ENCODE peak calls at places on chromosomes 7 and 10, in six cellular contexts. V is sigmoid colon, G is Peyer's patch, H is tibial nerve, B is right lobe of liver, U is IMR-90. I is an unnamed sample.

GRCh38 chr7:140876519-140877248 is 48.0 kb downstream of the BRAF start:
- DNase-seq in G (no peak), V (no peak), H (no peak), B (no peak), U (peak; percentile 82), I (no peak)

GRCh38 chr10:86333813-86334514 is 32.6 kb downstream of the GRID1 start:
- DNase-seq in G (no peak), V (no peak), H (no peak), B (no peak), U (no peak), I (no peak)

GRCh38 chr10:25631471-25631870 is 302.6 kb upstream of the MYO3A start:
- DNase-seq in V (no peak), G (no peak), U (no peak), B (no peak), H (no peak), I (no peak)

GRCh38 chr7:101717986-101718746 is 89.1 kb upstream of the MYL10 start:
- DNase-seq in G (no peak), B (peak; percentile 42), V (no peak), H (no peak), U (peak; percentile 86), I (no peak)

GRCh38 chr7:109126404-109127050 is 556.9 kb downstream of the DNAJB9 start:
- DNase-seq in G (no peak), B (no peak), U (no peak), V (no peak), H (no peak), I (no peak)

GRCh38 chr10:76869931-76870330 is 767.7 kb downstream of the KCNMA1 start:
- DNase-seq in B (no peak), H (peak; percentile 29), U (no peak), V (no peak), G (no peak), I (no peak)

GRCh38 chr7:147775564-147775963 is 815.0 kb upstream of the C7orf33 start:
- DNase-seq in U (no peak), V (no peak), H (no peak), B (no peak), G (no peak), I (no peak)

GRCh38 chr7:141359740-141360413 is 191.3 kb upstream of the AGK start:
- DNase-seq in G (no peak), B (no peak), V (no peak), U (no peak), H (no peak), I (no peak)

GRCh38 chr7:105611856-105612775 is 30.8 kb upstream of the EFCAB10 start:
- DNase-seq in V (peak; percentile 60), G (no peak), B (no peak), U (peak; percentile 27), H (no peak), I (no peak)

GRCh38 chr10:71713135-71714040 is 6.2 kb downstream of the C10orf105 start:
- DNase-seq in U (peak; percentile 80), B (no peak), V (peak; percentile 96), G (peak; percentile 75), H (peak; percentile 86), I (no peak)

GRCh38 chr10:13453896-13454295 is 74.9 kb downstream of the BEND7 start:
- DNase-seq in V (no peak), H (no peak), G (no peak), U (no peak), B (no peak), I (no peak)

GRCh38 chr10:23331567-23332290 is 12.9 kb downstream of the C10orf67 start:
- DNase-seq in G (no peak), H (no peak), U (peak; percentile 89), B (no peak), V (no peak), I (no peak)

GRCh38 chr7:47391726-47392125 is 190.2 kb downstream of the TNS3 start:
- DNase-seq in V (peak; percentile 46), G (peak; percentile 34), B (no peak), U (no peak), H (no peak), I (no peak)

GRCh38 chr7:70733115-70733514 is 398.8 kb upstream of the GALNT17 start:
- DNase-seq in G (no peak), V (no peak), H (no peak), U (peak; percentile 72), B (no peak), I (no peak)

GRCh38 chr7:152931583-152931982 is 172.0 kb downstream of the ACTR3B start:
- DNase-seq in B (no peak), U (no peak), V (no peak), H (no peak), G (no peak), I (no peak)

GRCh38 chr7:94264756-94265155 is 129.9 kb upstream of the COL1A2 start:
- DNase-seq in U (no peak), V (no peak), B (no peak), G (no peak), H (no peak), I (no peak)

GRCh38 chr7:155921804-155922506 is 109.7 kb upstream of the SHH start:
- DNase-seq in G (peak; percentile 67), V (peak; percentile 42), B (no peak), H (no peak), U (no peak), I (no peak)

GRCh38 chr7:23347007-23347681 is 48.0 kb downstream of the MALSU1 start:
- DNase-seq in B (no peak), H (no peak), G (no peak), U (no peak), V (no peak), I (no peak)

GRCh38 chr10:93074137-93074596 is 474 bp downstream of the CYP26A1 start:
- DNase-seq in B (no peak), H (no peak), G (no peak), U (no peak), V (no peak), I (no peak)

GRCh38 chr10:132458595-132459251 is 61.7 kb downstream of the PWWP2B start:
- DNase-seq in G (peak; percentile 88), B (peak; percentile 58), V (no peak), H (no peak), U (no peak), I (no peak)

GRCh38 chr10:69644658-69645295 is 14.7 kb downstream of the FAM241B start:
- DNase-seq in G (peak; percentile 77), H (no peak), B (peak; percentile 59), U (peak; percentile 41), V (peak; percentile 65), I (no peak)

GRCh38 chr7:16094651-16095050 is 326.7 kb downstream of the CRPPA start:
- DNase-seq in G (no peak), H (no peak), U (no peak), B (no peak), V (no peak), I (no peak)

GRCh38 chr7:151376218-151376902 is 33.5 kb downstream of the WDR86 start:
- DNase-seq in B (peak; percentile 14), V (peak; percentile 62), H (no peak), G (peak; percentile 40), U (no peak), I (no peak)

GRCh38 chr10:69668722-69669121 is 38.7 kb downstream of the FAM241B start:
- DNase-seq in H (no peak), V (no peak), U (no peak), G (no peak), B (no peak), I (no peak)

GRCh38 chr7:5550385-5550784 is 126.8 kb upstream of the TNRC18 start:
- DNase-seq in U (no peak), V (no peak), B (no peak), G (no peak), H (no peak), I (no peak)

GRCh38 chr10:126917375-126917774 is 12.1 kb downstream of the DOCK1 start:
- DNase-seq in H (no peak), G (no peak), U (no peak), V (no peak), B (peak; percentile 68), I (no peak)

GRCh38 chr7:129376076-129376777 is 58.0 kb upstream of the STRIP2 start:
- DNase-seq in U (peak; percentile 43), B (no peak), V (no peak), G (peak; percentile 82), H (no peak), I (no peak)

GRCh38 chr10:62183442-62183841 is 85.2 kb downstream of the RTKN2 start:
- DNase-seq in B (no peak), H (no peak), U (no peak), V (no peak), G (no peak), I (no peak)

GRCh38 chr7:140347218-140347617 is 51.1 kb downstream of the SLC37A3 start:
- DNase-seq in H (no peak), U (no peak), V (no peak), G (no peak), B (no peak), I (no peak)

GRCh38 chr10:71575934-71576801 is 143.4 kb downstream of the C10orf105 start:
- DNase-seq in G (no peak), V (no peak), U (no peak), H (no peak), B (peak; percentile 5), I (no peak)

GRCh38 chr7:189719-190118 is 2.7 kb upstream of the FAM20C start:
- DNase-seq in B (no peak), U (no peak), G (no peak), H (no peak), V (no peak), I (no peak)
- H3K9me3 ChIP-seq in B (no peaks in the 10 kb centered on the region), U (no peaks in the 10 kb centered on the region), G (no peaks in the 10 kb centered on the region), H (peaks cover 12% of the 10 kb centered on the region), V (no peaks in the 10 kb centered on the region), I (no peaks in the 10 kb centered on the region)

DNA sequence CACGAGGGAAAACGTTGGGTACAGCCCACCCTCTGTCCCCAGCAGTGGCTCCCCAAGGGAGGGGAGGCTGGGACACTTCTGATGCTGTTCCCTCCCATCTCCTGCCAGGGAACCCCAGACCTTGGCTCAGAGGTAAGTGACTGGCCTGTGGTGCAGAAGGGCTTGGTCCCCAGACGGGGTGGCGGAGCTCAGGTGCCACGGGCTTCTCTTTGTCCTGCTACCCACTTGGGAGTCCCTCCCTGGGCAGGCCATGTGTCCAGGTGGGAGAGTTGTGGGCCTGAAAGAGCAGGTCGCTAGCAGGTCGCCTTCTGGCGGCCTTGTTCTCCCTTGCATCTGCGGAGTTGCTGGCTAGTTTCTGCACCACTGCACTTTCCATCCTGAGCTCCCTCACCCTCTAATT is 10.1 kb downstream of the ATP5MF start:
- DNase-seq in V (no peak), G (no peak), H (no peak), U (no peak), B (no peak), I (no peak)
- TF ChIP-seq POLR2A in V (no peak), G (no peak), H (no peak), U (no peak), B (no peak), I (no peak)

GRCh38 chr10:96577037-96577436 is 9.8 kb downstream of the TM9SF3 start:
- DNase-seq in G (no peak), V (no peak), B (no peak), H (no peak), U (no peak), I (no peak)
- H3K4me1 ChIP-seq in G (peaks cover 7% of the 10 kb centered on the region), V (peaks cover 58% of the 10 kb centered on the region), B (peaks cover 6% of the 10 kb centered on the region), H (peaks cover 59% of the 10 kb centered on the region), U (peaks cover 7% of the 10 kb centered on the region), I (peaks cover 55% of the 10 kb centered on the region)

DNA sequence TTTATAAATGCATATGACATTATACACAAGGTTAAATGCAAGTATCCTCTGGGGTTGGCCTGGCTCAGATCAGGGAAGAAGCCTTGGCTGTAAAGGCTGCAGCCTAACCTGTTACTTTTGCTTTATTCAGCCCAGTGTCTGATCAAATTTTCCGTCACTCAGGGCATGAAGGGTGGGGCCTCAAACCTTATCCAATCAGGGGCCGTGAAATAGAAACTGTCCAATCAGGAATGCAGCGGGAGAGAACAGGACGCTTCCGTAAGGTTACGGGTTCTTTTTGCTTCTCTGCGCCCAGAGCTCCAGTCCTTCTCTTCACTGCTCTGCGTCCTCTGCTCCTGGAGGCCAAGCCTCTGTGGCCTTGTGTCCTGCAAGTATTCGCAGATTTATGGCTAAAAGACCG is at the start of gene ZNF716:
- DNase-seq in B (no peak), H (no peak), V (no peak), G (no peak), U (no peak), I (no peak)
- H3K9me3 ChIP-seq in B (no peaks in the 10 kb centered on the region), H (peaks cover 48% of the 10 kb centered on the region), V (no peaks in the 10 kb centered on the region), G (no peaks in the 10 kb centered on the region), U (peaks cover 2% of the 10 kb centered on the region), I (no peaks in the 10 kb centered on the region)

I was measured in vagina.